ENCODE peak calls at places on chromosomes 4 and X, in six cellular contexts. H is pancreas, A is choroid plexus epithelial cell, W is endothelial cell, U is astrocyte of the cerebellum, Y is astrocyte. K is an unnamed sample.
A peak's percentile ranks its signal among the peaks of the same experiment; 100 is the strongest.

GRCh38 chr4:20422398-20422797 is 170.7 kb downstream of the SLIT2 start:
- DNase-seq in U (peak; percentile 26), H (no peak), A (peak; percentile 78), W (peak; percentile 69), Y (peak; percentile 14), K (no peak)

GRCh38 chrX:151680805-151681204 is 14.5 kb upstream of the PRRG3 start:
- DNase-seq in Y (no peak), W (peak; percentile 67), U (peak; percentile 2), H (peak; percentile 79), A (peak; percentile 39), K (no peak)

GRCh38 chrX:132353430-132353829 is 134.2 kb upstream of the RAP2C start:
- DNase-seq in A (no peak), W (no peak), U (no peak), H (no peak), Y (no peak), K (no peak)

GRCh38 chr4:88212253-88212561 is 53.8 kb upstream of the ABCG2 start:
- DNase-seq in U (no peak), A (no peak), H (no peak), Y (no peak), W (no peak), K (no peak)

GRCh38 chr4:173511787-173512361 is 18.2 kb downstream of the HAND2 start:
- DNase-seq in W (no peak), Y (no peak), A (no peak), U (no peak), H (no peak), K (no peak)

GRCh38 chr4:158895797-158896442 is 127.1 kb downstream of the FNIP2 start:
- DNase-seq in H (no peak), Y (no peak), A (peak; percentile 62), W (peak; percentile 18), U (no peak), K (no peak)

GRCh38 chr4:177460460-177460859 is 18.2 kb upstream of the AGA start:
- DNase-seq in Y (no peak), A (no peak), H (no peak), U (no peak), W (no peak), K (no peak)

GRCh38 chrX:111372065-111372464 is 39.9 kb downstream of the DCX start:
- DNase-seq in U (no peak), Y (no peak), H (no peak), W (no peak), A (no peak), K (no peak)

GRCh38 chr4:183919173-183919572 is 14.1 kb downstream of the STOX2 start:
- DNase-seq in U (no peak), H (no peak), A (no peak), W (no peak), Y (no peak), K (no peak)

GRCh38 chr4:171117457-171117856 is 695.7 kb upstream of the GALNTL6 start:
- DNase-seq in H (no peak), A (peak; percentile 9), U (no peak), Y (no peak), W (no peak), K (no peak)

GRCh38 chr4:77617203-77617602 is 11.6 kb downstream of the CXCL13 start:
- DNase-seq in A (peak; percentile 28), W (no peak), Y (peak; percentile 13), H (no peak), U (no peak), K (no peak)

GRCh38 chr4:58849026-58849425 is 1738.8 kb upstream of the IGFBP7 start:
- DNase-seq in U (no peak), W (no peak), A (no peak), H (no peak), Y (no peak), K (no peak)

GRCh38 chrX:31884535-31884934 is 812.7 kb upstream of the FTHL17 start:
- DNase-seq in W (no peak), U (no peak), Y (no peak), H (no peak), A (no peak), K (no peak)

GRCh38 chr4:80189956-80190671 is 7.2 kb upstream of the PRDM8 start:
- DNase-seq in Y (no peak), H (no peak), W (peak; percentile 16), U (no peak), A (no peak), K (no peak)

GRCh38 chr4:109631709-109632108 is 71.5 kb downstream of the CASP6 start:
- DNase-seq in W (no peak), A (peak; percentile 57), H (no peak), U (no peak), Y (no peak), K (no peak)

GRCh38 chr4:87012265-87012953 is 77.6 kb downstream of the AFF1 start:
- DNase-seq in U (no peak), H (no peak), Y (no peak), W (no peak), A (no peak), K (no peak)

GRCh38 chrX:100625985-100626491 is 10.6 kb downstream of the TSPAN6 start:
- DNase-seq in Y (peak; percentile 39), U (peak; percentile 55), H (no peak), W (no peak), A (peak; percentile 2), K (no peak)

GRCh38 chr4:137608085-137608484 is 75.8 kb upstream of the PCDH18 start:
- DNase-seq in W (no peak), A (no peak), H (no peak), U (no peak), Y (no peak), K (no peak)

GRCh38 chr4:151169900-151170299 is 70.5 kb downstream of the RPS3A start:
- DNase-seq in W (no peak), U (peak; percentile 43), A (peak; percentile 35), H (no peak), Y (peak; percentile 61), K (no peak)

GRCh38 chr4:93568758-93569157 is 259.8 kb upstream of the ATOH1 start:
- DNase-seq in A (no peak), Y (no peak), U (no peak), W (no peak), H (no peak), K (no peak)

GRCh38 chr4:157072002-157072401 is 3.9 kb upstream of the GLRB start:
- DNase-seq in H (no peak), A (peak; percentile 45), W (no peak), Y (peak; percentile 37), U (no peak), K (no peak)

GRCh38 chrX:109862386-109862910 is 129.4 kb upstream of the ACSL4 start:
- DNase-seq in U (no peak), Y (peak; percentile 18), W (no peak), H (no peak), A (no peak), K (no peak)

GRCh38 chr4:1480720-1481119 is 74.5 kb upstream of the NKX1-1 start:
- DNase-seq in W (no peak), U (no peak), H (no peak), Y (no peak), A (no peak), K (no peak)

GRCh38 chr4:15355464-15355863 is 72.4 kb upstream of the C1QTNF7 start:
- DNase-seq in A (no peak), U (no peak), Y (no peak), H (no peak), W (no peak), K (no peak)

GRCh38 chr4:15354790-15355418 is 72.9 kb upstream of the C1QTNF7 start:
- DNase-seq in H (no peak), Y (no peak), W (no peak), A (no peak), U (no peak), K (no peak)

GRCh38 chr4:15353207-15353606 is 74.6 kb upstream of the C1QTNF7 start:
- DNase-seq in A (no peak), H (no peak), U (no peak), W (no peak), Y (no peak), K (no peak)

GRCh38 chr4:15352508-15352907 is 75.3 kb upstream of the C1QTNF7 start:
- DNase-seq in Y (no peak), A (no peak), U (no peak), W (no peak), H (no peak), K (no peak)

GRCh38 chr4:15354358-15354757 is 73.5 kb upstream of the C1QTNF7 start:
- DNase-seq in U (no peak), W (no peak), Y (no peak), A (no peak), H (no peak), K (no peak)
- TF ChIP-seq CTCF in U (no peak), W (no peak), Y (no peak), A (no peak), H (no peak), K (no peak)

GRCh38 chrX:15464704-15465103 is 28.4 kb downstream of the PIR start:
- DNase-seq in A (no peak), Y (no peak), H (no peak), U (no peak), W (no peak), K (no peak)

GRCh38 chrX:15468036-15468435 is 25.1 kb downstream of the PIR start:
- DNase-seq in U (peak; percentile 24), W (no peak), H (no peak), Y (peak; percentile 27), A (peak; percentile 68), K (no peak)

GRCh38 chrX:15465347-15465746 is 27.8 kb downstream of the PIR start:
- DNase-seq in A (no peak), W (no peak), Y (peak; percentile 20), H (no peak), U (no peak), K (no peak)

GRCh38 chrX:15469613-15470012 is 23.5 kb downstream of the PIR start:
- DNase-seq in Y (no peak), U (no peak), H (no peak), W (no peak), A (no peak), K (no peak)

GRCh38 chrX:15465896-15466651 is 27.1 kb downstream of the PIR start:
- DNase-seq in U (no peak), W (peak; percentile 23), A (peak; percentile 48), Y (no peak), H (no peak), K (no peak)
- TF ChIP-seq CTCF in U (no peak), W (peak; percentile 23), A (peak; percentile 30), Y (no peak), H (no peak), K (no peak)

DNA sequence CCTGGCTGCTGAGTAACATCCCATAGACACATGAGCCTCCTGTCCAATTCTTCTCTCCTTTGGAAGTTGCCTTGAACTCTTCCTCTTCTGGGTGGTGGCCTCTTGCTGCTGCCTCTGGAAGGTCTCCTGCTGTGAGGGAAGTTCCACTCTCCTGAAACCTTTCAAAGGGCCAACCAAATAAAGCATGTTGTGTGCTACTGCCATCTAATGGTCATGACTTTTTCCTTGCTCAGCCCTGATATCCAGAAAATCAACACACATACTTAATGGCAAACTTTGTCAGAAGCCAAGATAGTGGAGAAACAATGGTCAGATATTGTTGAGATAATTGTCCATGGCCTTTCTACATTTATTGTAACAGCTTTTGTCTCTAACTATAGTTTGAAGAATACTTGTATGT is 19.1 kb upstream of the ZXDA start:
- DNase-seq in H (no peak), W (no peak), A (peak; percentile 63), U (no peak), Y (no peak), K (no peak)
- TF ChIP-seq CTCF in H (peak; percentile 20), W (no peak), A (peak; percentile 62), U (peak; percentile 37), Y (peak; percentile 26), K (peak; percentile 23)

DNA sequence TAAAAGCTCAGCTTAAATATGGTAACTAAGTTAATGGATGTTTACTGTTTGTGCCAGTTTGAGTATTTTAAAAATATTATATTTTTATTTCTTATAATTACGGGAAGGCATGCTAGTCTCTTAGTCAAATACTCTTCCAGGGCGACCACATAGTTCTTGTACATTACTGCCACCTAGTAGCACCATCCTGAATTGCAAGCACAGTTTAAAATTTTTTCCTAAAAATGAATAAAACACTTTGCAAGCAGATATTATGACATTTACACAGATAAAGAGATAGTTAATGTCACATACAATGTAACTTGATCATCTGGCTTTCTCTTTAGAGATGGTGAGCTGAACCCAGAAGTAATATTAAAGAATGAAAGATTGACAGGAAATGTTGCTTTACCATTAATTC is 11.5 kb downstream of the NDP start:
- DNase-seq in W (no peak), Y (no peak), U (no peak), H (no peak), A (no peak), K (no peak)
- TF ChIP-seq CTCF in W (peak; percentile 29), Y (peak; percentile 5), U (no peak), H (no peak), A (peak; percentile 19), K (no peak)

K was measured in D721Med.